ENCODE peak calls at places on chromosomes 5 and 9, in seven cellular contexts. One of them, this sample, is unnamed.

GRCh38 chr5:35230043-35230611 is at the start of gene PRLR:
- DNase-seq in right lobe of liver: peak; percentile 72
- DNase-seq in endothelial cell: peak; percentile 18
- DNase-seq in type B pancreatic cell: no peak
- DNase-seq in psoas muscle: peak; percentile 58
- DNase-seq in fibroblast of pulmonary artery: peak; percentile 37
- DNase-seq in heart right ventricle: peak; percentile 23
- DNase-seq in this sample: no peak

GRCh38 chr5:16411741-16412455 is 53.7 kb downstream of the ZNF622 start:
- DNase-seq in right lobe of liver: no peak
- DNase-seq in endothelial cell: no peak
- DNase-seq in type B pancreatic cell: no peak
- DNase-seq in psoas muscle: no peak
- DNase-seq in fibroblast of pulmonary artery: no peak
- DNase-seq in heart right ventricle: no peak
- DNase-seq in this sample: no peak

GRCh38 chr9:126642839-126643238 is 29.1 kb downstream of the LMX1B start:
- DNase-seq in right lobe of liver: no peak
- DNase-seq in endothelial cell: no peak
- DNase-seq in type B pancreatic cell: no peak
- DNase-seq in psoas muscle: no peak
- DNase-seq in fibroblast of pulmonary artery: no peak
- DNase-seq in heart right ventricle: no peak
- DNase-seq in this sample: no peak

GRCh38 chr9:33103381-33104110 is 27.1 kb upstream of the SMU1 start:
- DNase-seq in right lobe of liver: no peak
- DNase-seq in endothelial cell: no peak
- DNase-seq in type B pancreatic cell: no peak
- DNase-seq in psoas muscle: no peak
- DNase-seq in fibroblast of pulmonary artery: no peak
- DNase-seq in heart right ventricle: no peak
- DNase-seq in this sample: peak; percentile 78

GRCh38 chr9:15635752-15636151 is 82.9 kb downstream of the CCDC171 start:
- DNase-seq in right lobe of liver: no peak
- DNase-seq in endothelial cell: no peak
- DNase-seq in type B pancreatic cell: no peak
- DNase-seq in psoas muscle: no peak
- DNase-seq in fibroblast of pulmonary artery: no peak
- DNase-seq in heart right ventricle: no peak
- DNase-seq in this sample: no peak

GRCh38 chr9:133889498-133890301 is 102.4 kb downstream of the VAV2 start:
- DNase-seq in right lobe of liver: no peak
- DNase-seq in endothelial cell: no peak
- DNase-seq in type B pancreatic cell: no peak
- DNase-seq in psoas muscle: no peak
- DNase-seq in fibroblast of pulmonary artery: no peak
- DNase-seq in heart right ventricle: no peak
- DNase-seq in this sample: no peak

GRCh38 chr5:172918421-172919371 is 40.5 kb upstream of the RPL26L1 start:
- DNase-seq in right lobe of liver: no peak
- DNase-seq in endothelial cell: no peak
- DNase-seq in type B pancreatic cell: no peak
- DNase-seq in psoas muscle: no peak
- DNase-seq in fibroblast of pulmonary artery: no peak
- DNase-seq in heart right ventricle: no peak
- DNase-seq in this sample: no peak

GRCh38 chr9:135036861-135037465 is 50.5 kb upstream of the OLFM1 start:
- DNase-seq in right lobe of liver: peak; percentile 3
- DNase-seq in endothelial cell: no peak
- DNase-seq in type B pancreatic cell: peak; percentile 58
- DNase-seq in psoas muscle: no peak
- DNase-seq in fibroblast of pulmonary artery: no peak
- DNase-seq in heart right ventricle: no peak
- DNase-seq in this sample: peak; percentile 56

DNA sequence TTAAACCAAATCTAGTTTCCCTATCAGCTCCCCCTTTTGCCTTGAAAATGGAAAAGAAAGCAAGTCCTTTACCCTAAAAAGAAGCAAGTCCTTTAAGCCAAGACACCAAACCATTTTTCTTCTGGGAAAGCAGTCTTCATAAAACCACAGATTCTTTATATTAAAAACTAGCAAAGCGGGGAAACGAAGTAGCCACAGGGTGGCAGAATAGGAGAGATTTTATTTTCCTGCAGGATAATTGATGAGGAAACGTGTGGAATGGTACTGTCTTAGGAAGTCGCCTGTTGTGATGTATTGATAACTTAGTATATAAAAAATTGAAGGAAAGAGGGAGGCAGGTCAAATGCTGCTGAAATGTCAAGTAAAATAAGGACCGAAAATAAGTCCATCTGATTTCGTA is 41.1 kb downstream of the ZNF883 start:
- DNase-seq in right lobe of liver: no peak
- DNase-seq in endothelial cell: no peak
- DNase-seq in type B pancreatic cell: no peak
- DNase-seq in psoas muscle: no peak
- DNase-seq in fibroblast of pulmonary artery: peak; percentile 10
- DNase-seq in heart right ventricle: no peak
- DNase-seq in this sample: no peak
- TF ChIP-seq CTCF in right lobe of liver: no peak
- TF ChIP-seq CTCF in endothelial cell: no peak
- TF ChIP-seq CTCF in type B pancreatic cell: peak; percentile 20
- TF ChIP-seq CTCF in psoas muscle: no peak
- TF ChIP-seq CTCF in fibroblast of pulmonary artery: no peak
- TF ChIP-seq CTCF in heart right ventricle: no peak
- TF ChIP-seq CTCF in this sample: peak; percentile 31

GRCh38 chr5:122680623-122681350 is 94.1 kb upstream of the SNX2 start:
- DNase-seq in right lobe of liver: no peak
- DNase-seq in endothelial cell: no peak
- DNase-seq in type B pancreatic cell: no peak
- DNase-seq in psoas muscle: no peak
- DNase-seq in fibroblast of pulmonary artery: no peak
- DNase-seq in heart right ventricle: no peak
- DNase-seq in this sample: no peak
- TF ChIP-seq CTCF in right lobe of liver: no peak
- TF ChIP-seq CTCF in endothelial cell: no peak
- TF ChIP-seq CTCF in type B pancreatic cell: no peak
- TF ChIP-seq CTCF in psoas muscle: no peak
- TF ChIP-seq CTCF in fibroblast of pulmonary artery: no peak
- TF ChIP-seq CTCF in heart right ventricle: no peak
- TF ChIP-seq CTCF in this sample: no peak

GRCh38 chr5:119451561-119451960 is 736 bp upstream of the HSD17B4 start:
- DNase-seq in right lobe of liver: no peak
- DNase-seq in endothelial cell: no peak
- DNase-seq in type B pancreatic cell: no peak
- DNase-seq in psoas muscle: no peak
- DNase-seq in fibroblast of pulmonary artery: no peak
- DNase-seq in heart right ventricle: no peak
- DNase-seq in this sample: no peak
- TF ChIP-seq CTCF in right lobe of liver: no peak
- TF ChIP-seq CTCF in endothelial cell: no peak
- TF ChIP-seq CTCF in type B pancreatic cell: no peak
- TF ChIP-seq CTCF in psoas muscle: no peak
- TF ChIP-seq CTCF in fibroblast of pulmonary artery: no peak
- TF ChIP-seq CTCF in heart right ventricle: no peak
- TF ChIP-seq CTCF in this sample: no peak

DNA sequence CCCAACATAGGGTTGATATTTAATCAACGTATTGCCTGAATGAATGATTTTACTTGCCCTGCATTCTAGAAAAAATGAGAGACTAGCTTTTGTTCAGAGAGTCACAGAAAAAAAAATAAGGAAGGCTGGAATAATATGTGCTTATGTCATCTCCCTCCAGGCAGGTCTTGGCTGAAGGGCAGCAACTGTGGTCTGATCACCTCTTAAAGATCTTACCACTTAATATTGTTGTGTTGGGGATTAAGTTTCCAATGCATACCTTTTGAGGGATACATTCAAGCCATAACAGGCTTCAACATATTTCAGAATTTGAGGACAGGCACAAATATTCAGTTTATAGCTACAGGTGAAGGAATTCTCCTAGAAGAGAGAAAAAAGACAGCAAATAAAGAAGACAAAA is 157.3 kb upstream of the S1PR3 start:
- DNase-seq in right lobe of liver: no peak
- DNase-seq in endothelial cell: no peak
- DNase-seq in type B pancreatic cell: no peak
- DNase-seq in psoas muscle: no peak
- DNase-seq in fibroblast of pulmonary artery: no peak
- DNase-seq in heart right ventricle: no peak
- DNase-seq in this sample: no peak
- TF ChIP-seq CTCF in right lobe of liver: no peak
- TF ChIP-seq CTCF in endothelial cell: no peak
- TF ChIP-seq CTCF in type B pancreatic cell: no peak
- TF ChIP-seq CTCF in psoas muscle: no peak
- TF ChIP-seq CTCF in fibroblast of pulmonary artery: no peak
- TF ChIP-seq CTCF in heart right ventricle: no peak
- TF ChIP-seq CTCF in this sample: no peak

GRCh38 chr5:220008-220407 is 1.9 kb downstream of the SDHA start:
- DNase-seq in right lobe of liver: no peak
- DNase-seq in endothelial cell: no peak
- DNase-seq in type B pancreatic cell: no peak
- DNase-seq in psoas muscle: no peak
- DNase-seq in fibroblast of pulmonary artery: no peak
- DNase-seq in heart right ventricle: no peak
- DNase-seq in this sample: no peak

GRCh38 chr5:218457-219289 is 553 bp downstream of the SDHA start:
- DNase-seq in right lobe of liver: peak; percentile 66
- DNase-seq in endothelial cell: peak; percentile 41
- DNase-seq in type B pancreatic cell: no peak
- DNase-seq in psoas muscle: peak; percentile 47
- DNase-seq in fibroblast of pulmonary artery: peak; percentile 44
- DNase-seq in heart right ventricle: peak; percentile 60
- DNase-seq in this sample: peak; percentile 83

GRCh38 chr5:219492-219891 is 1.4 kb downstream of the SDHA start:
- DNase-seq in right lobe of liver: no peak
- DNase-seq in endothelial cell: no peak
- DNase-seq in type B pancreatic cell: no peak
- DNase-seq in psoas muscle: no peak
- DNase-seq in fibroblast of pulmonary artery: peak; percentile 32
- DNase-seq in heart right ventricle: no peak
- DNase-seq in this sample: no peak

GRCh38 chr5:213803-214395 is 4.1 kb downstream of the CCDC127 start:
- DNase-seq in right lobe of liver: no peak
- DNase-seq in endothelial cell: no peak
- DNase-seq in type B pancreatic cell: no peak
- DNase-seq in psoas muscle: no peak
- DNase-seq in fibroblast of pulmonary artery: no peak
- DNase-seq in heart right ventricle: no peak
- DNase-seq in this sample: no peak

DNA sequence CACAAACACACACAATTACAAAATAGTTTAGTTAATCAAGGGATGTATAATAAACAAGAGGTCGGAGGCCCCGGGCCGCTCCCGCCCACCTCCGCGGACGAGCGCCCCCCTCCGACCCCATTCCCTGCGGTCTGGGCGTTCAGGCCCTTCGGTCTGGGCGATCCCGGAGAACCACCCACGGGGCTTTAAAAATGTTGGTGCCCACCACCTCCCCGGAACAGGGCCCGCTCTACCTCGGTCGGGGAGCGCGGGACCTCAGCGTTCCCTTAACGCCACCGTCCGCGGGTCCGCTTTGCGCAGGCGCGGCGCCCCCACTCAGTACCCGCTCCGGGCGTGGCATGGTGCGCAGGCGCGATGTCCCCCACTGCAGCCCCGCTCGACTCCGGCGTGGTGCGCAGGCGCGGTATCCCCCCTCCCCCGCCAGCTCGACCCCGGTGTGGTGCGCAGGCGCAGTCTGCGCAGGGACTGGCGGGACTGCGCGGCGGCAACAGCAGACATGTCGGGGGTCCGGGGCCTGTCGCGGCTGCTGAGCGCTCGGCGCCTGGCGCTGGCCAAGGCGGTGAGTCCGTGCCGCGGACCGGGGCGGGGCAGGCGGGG is at the start of the genes CCDC127 and SDHA:
- DNase-seq in right lobe of liver: peak; percentile 98
- DNase-seq in endothelial cell: peak; percentile 100
- DNase-seq in type B pancreatic cell: peak; percentile 100
- DNase-seq in psoas muscle: peak; percentile 98
- DNase-seq in fibroblast of pulmonary artery: peak; percentile 93
- DNase-seq in heart right ventricle: peak; percentile 99
- DNase-seq in this sample: peak; percentile 100
- TF ChIP-seq CTCF in right lobe of liver: peak; percentile 19
- TF ChIP-seq CTCF in endothelial cell: no peak
- TF ChIP-seq CTCF in type B pancreatic cell: peak; percentile 42
- TF ChIP-seq CTCF in psoas muscle: peak; percentile 26
- TF ChIP-seq CTCF in fibroblast of pulmonary artery: peak; percentile 25
- TF ChIP-seq CTCF in heart right ventricle: peak; percentile 60
- TF ChIP-seq CTCF in this sample: peak; percentile 57